ENCODE peak calls at places on chromosomes 6 and 20, in four cellular contexts. N is HepG2, S is HEK293T, F is K562. U is an unnamed sample.

GRCh38 chr6:85364354-85364753 is 85.5 kb upstream of the NT5E start:
- DNase-seq in F (no peak), N (no peak), S (no peak), U (no peak)

GRCh38 chr6:52020961-52021570 is 66.3 kb downstream of the PKHD1 start:
- DNase-seq in S (no peak), N (peak), F (peak), U (no peak)

GRCh38 chr6:80938131-80938530 is 814.4 kb downstream of the TENT5A start:
- DNase-seq in F (no peak), S (no peak), N (no peak), U (no peak)

GRCh38 chr20:10861619-10862018 is 187.8 kb upstream of the JAG1 start:
- DNase-seq in S (no peak), F (no peak), N (peak), U (no peak)

GRCh38 chr6:145731432-145731831 is 3.9 kb downstream of the EPM2A start:
- DNase-seq in S (no peak), F (no peak), N (no peak), U (no peak)

GRCh38 chr20:34066476-34067090 is 45.5 kb downstream of the EIF2S2 start:
- DNase-seq in F (no peak), S (no peak), N (no peak), U (no peak)

GRCh38 chr20:43995645-43996044 is 81.0 kb downstream of the TOX2 start:
- DNase-seq in S (no peak), F (no peak), N (no peak), U (no peak)

GRCh38 chr6:42028234-42029061 is 21.9 kb upstream of the TAF8 start:
- DNase-seq in F (peak), N (no peak), S (peak), U (no peak)

GRCh38 chr6:25918083-25918683 is 12.3 kb downstream of the SLC17A2 start:
- DNase-seq in S (no peak), N (no peak), F (no peak), U (no peak)

GRCh38 chr6:134744301-134744700 is 205.6 kb downstream of the ALDH8A1 start:
- DNase-seq in N (no peak), F (no peak), S (no peak), U (no peak)

GRCh38 chr6:11971154-11971553 is 41.0 kb upstream of the HIVEP1 start:
- DNase-seq in S (no peak), N (no peak), F (no peak), U (no peak)

GRCh38 chr20:59583428-59584277 is 20.7 kb upstream of the PHACTR3 start:
- DNase-seq in F (no peak), N (no peak), S (no peak), U (no peak)

GRCh38 chr20:35443003-35443402 is 5.0 kb upstream of the GDF5 start:
- DNase-seq in N (no peak), S (no peak), F (no peak), U (no peak)

GRCh38 chr6:144159231-144159630 is 8.9 kb downstream of the STX11 start:
- DNase-seq in F (no peak), N (no peak), S (no peak), U (no peak)

GRCh38 chr6:89024456-89024855 is 56.1 kb upstream of the PNRC1 start:
- DNase-seq in S (no peak), N (no peak), F (no peak), U (no peak)

GRCh38 chr20:52379723-52380336 is 188.3 kb upstream of the ZFP64 start:
- DNase-seq in S (peak), F (peak), N (peak), U (peak)

GRCh38 chr20:49508435-49509199 is 26.1 kb upstream of the KCNB1 start:
- DNase-seq in S (peak), F (peak), N (peak), U (no peak)

GRCh38 chr20:20024942-20025341 is 7.8 kb downstream of the NAA20 start:
- DNase-seq in S (no peak), F (no peak), N (no peak), U (no peak)

GRCh38 chr6:109406196-109406595 is 23.9 kb upstream of the CD164 start:
- DNase-seq in F (no peak), S (no peak), N (no peak), U (no peak)

GRCh38 chr20:34553366-34553867 is 5.1 kb upstream of the MAP1LC3A start:
- DNase-seq in S (no peak), F (no peak), N (no peak), U (no peak)

GRCh38 chr6:116159782-116160524 is 34.0 kb upstream of the COL10A1 start:
- DNase-seq in S (no peak), N (no peak), F (no peak), U (no peak)

GRCh38 chr6:158642097-158642601 is 2.4 kb downstream of the DYNLT1 start:
- DNase-seq in N (no peak), S (no peak), F (no peak), U (no peak)

GRCh38 chr20:41052742-41053419 is 24.3 kb downstream of the TOP1 start:
- DNase-seq in S (no peak), F (no peak), N (no peak), U (no peak)

GRCh38 chr6:135270676-135271536 is 89.8 kb downstream of the MYB start:
- DNase-seq in N (no peak), F (no peak), S (no peak), U (peak)

GRCh38 chr20:23115823-23116222 is 29.7 kb upstream of the CD93 start:
- DNase-seq in F (no peak), S (no peak), N (no peak), U (no peak)

GRCh38 chr20:8642247-8642646 is 426.6 kb upstream of the PLCB4 start:
- DNase-seq in S (no peak), F (no peak), N (no peak), U (no peak)

GRCh38 chr6:10177703-10178102 is 237.2 kb downstream of the TFAP2A start:
- DNase-seq in N (no peak), S (no peak), F (no peak), U (no peak)

GRCh38 chr6:1436334-1437306 is 47.2 kb downstream of the FOXF2 start:
- DNase-seq in S (peak), N (peak), F (peak), U (peak)

GRCh38 chr20:16064991-16065707 is 508.1 kb downstream of the KIF16B start:
- DNase-seq in S (no peak), N (peak), F (no peak), U (no peak)

GRCh38 chr6:4973972-4974885 is 29.6 kb downstream of the RPP40 start:
- DNase-seq in F (no peak), S (peak), N (no peak), U (peak)

GRCh38 chr6:85354761-85355618 is 94.9 kb upstream of the NT5E start:
- DNase-seq in N (peak), S (peak), F (peak), U (peak)

GRCh38 chr20:13649548-13649947 is 10.8 kb upstream of the TASP1 start:
- DNase-seq in N (no peak), F (no peak), S (no peak), U (peak)

GRCh38 chr20:1272368-1273155 is 6.5 kb downstream of the SNPH start:
- DNase-seq in F (no peak), N (no peak), S (no peak), U (no peak)

GRCh38 chr6:150346346-150346745 is 22.5 kb upstream of the IYD start:
- DNase-seq in N (no peak), S (no peak), F (no peak), U (no peak)

GRCh38 chr6:6758915-6759654 is 170.6 kb downstream of the LY86 start:
- DNase-seq in N (peak), S (peak), F (peak), U (peak)

GRCh38 chr6:106716966-106717365 is 87.6 kb downstream of the QRSL1 start:
- DNase-seq in S (no peak), F (no peak), N (no peak), U (no peak)

GRCh38 chr20:10511507-10512231 is 76.6 kb downstream of the SLX4IP start:
- DNase-seq in S (peak), N (peak), F (peak), U (peak)

GRCh38 chr6:56842602-56843475 is 112.1 kb upstream of the BEND6 start:
- DNase-seq in S (peak), N (no peak), F (no peak), U (peak)

GRCh38 chr6:140051521-140052455 is 677.3 kb upstream of the CITED2 start:
- DNase-seq in S (no peak), F (no peak), N (no peak), U (no peak)

GRCh38 chr6:129345890-129346289 is 364.1 kb downstream of the ARHGAP18 start:
- DNase-seq in N (no peak), S (no peak), F (no peak), U (no peak)
- TF ChIP-seq SP1 in N (no peak), S (no peak), F (no peak), U (no peak)

GRCh38 chr6:27862396-27863061 is 49.7 kb downstream of the OR2B2 start:
- DNase-seq in N (peak), S (no peak), F (no peak), U (no peak)
- TF ChIP-seq ELF4 in N (no peak), S (no peak), F (no peak), U (no peak)

GRCh38 chr20:36856196-36856595 is 19.7 kb upstream of the TLDC2 start:
- DNase-seq in F (no peak), N (no peak), S (no peak), U (no peak)
- TF ChIP-seq SP1 in F (no peak), N (no peak), S (no peak), U (no peak)

DNA sequence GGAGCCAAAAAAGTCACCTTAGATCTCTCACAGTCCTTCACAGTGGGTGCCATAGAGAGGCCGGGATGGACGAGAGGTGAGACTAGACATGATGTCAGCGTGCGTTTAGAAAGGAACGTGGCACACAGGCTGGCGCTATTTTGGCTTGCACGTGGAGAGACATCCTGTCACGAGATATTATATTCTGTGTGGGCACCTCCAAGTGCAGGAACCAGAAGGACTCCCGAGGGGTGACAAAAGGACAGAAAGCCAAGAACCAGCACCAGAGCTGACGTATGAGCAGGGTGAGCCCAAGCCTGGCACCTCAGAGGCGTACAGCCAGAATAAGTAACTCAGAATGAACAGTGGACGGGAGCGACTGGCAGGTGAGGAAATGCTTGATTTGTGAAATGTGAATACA is 49.9 kb upstream of the QKI start:
- DNase-seq in N (no peak), F (no peak), S (no peak), U (no peak)
- TF ChIP-seq ELF4 in N (no peak), F (no peak), S (no peak), U (no peak)

GRCh38 chr6:138194221-138194620 is 24.1 kb downstream of the PBOV1 start:
- DNase-seq in S (no peak), N (no peak), F (no peak), U (no peak)
- TF ChIP-seq SP1 in S (no peak), N (no peak), F (no peak), U (no peak)